ENCODE peak calls at places on chromosomes 13 and 19, in four cellular contexts. V is EH, A is HepG2, I is mesendoderm. Q is an unnamed sample.

GRCh38 chr13:32538234-32538620 is 368 bp downstream of the N4BP2L2 start:
- DNase-seq in V (peak; percentile 58), A (peak; percentile 76), I (no peak), Q (no peak)

GRCh38 chr19:4326837-4327251 is 11.8 kb downstream of the STAP2 start:
- DNase-seq in V (no peak), A (no peak), I (peak; percentile 76), Q (no peak)

GRCh38 chr19:45547965-45548609 is 36.5 kb downstream of the OPA3 start:
- DNase-seq in V (peak; percentile 91), A (no peak), I (peak; percentile 51), Q (no peak)

GRCh38 chr19:33879818-33880575 is 83.3 kb downstream of the KCTD15 start:
- DNase-seq in V (peak; percentile 72), A (no peak), I (no peak), Q (no peak)

GRCh38 chr13:46495647-46496046 is 57.3 kb upstream of the LRCH1 start:
- DNase-seq in V (peak; percentile 9), A (no peak), I (no peak), Q (no peak)

GRCh38 chr19:8192227-8192820 is 16.8 kb upstream of the CERS4 start:
- DNase-seq in V (no peak), A (no peak), I (peak; percentile 79), Q (no peak)

GRCh38 chr19:32265991-32266390 is 79.4 kb upstream of the ZNF507 start:
- DNase-seq in V (no peak), A (no peak), I (peak; percentile 63), Q (no peak)

GRCh38 chr13:28138756-28139470 is 568 bp downstream of the PAN3 start:
- DNase-seq in V (peak; percentile 93), A (peak; percentile 75), I (peak; percentile 96), Q (peak; percentile 78)

GRCh38 chr19:30442715-30443114 is 70.5 kb downstream of the ZNF536 start:
- DNase-seq in V (no peak), A (no peak), I (no peak), Q (no peak)

GRCh38 chr13:111336666-111337065 is 16.2 kb downstream of the TEX29 start:
- DNase-seq in V (no peak), A (no peak), I (no peak), Q (no peak)

GRCh38 chr13:101397742-101398141 is 18.6 kb downstream of the NALCN start:
- DNase-seq in V (peak; percentile 95), A (no peak), I (no peak), Q (no peak)

GRCh38 chr19:48443262-48443661 is 2.5 kb upstream of the GRWD1 start:
- DNase-seq in V (no peak), A (no peak), I (no peak), Q (no peak)

GRCh38 chr19:7783991-7784421 is 21.0 kb downstream of the CLEC4M start:
- DNase-seq in V (peak; percentile 12), A (peak; percentile 17), I (peak; percentile 32), Q (no peak)

GRCh38 chr19:52946322-52947310 is 16.1 kb downstream of the ZNF816 start:
- DNase-seq in V (peak; percentile 29), A (no peak), I (peak; percentile 95), Q (no peak)

GRCh38 chr19:42555801-42556200 is 27.5 kb upstream of the CEACAM1 start:
- DNase-seq in V (no peak), A (no peak), I (no peak), Q (no peak)

GRCh38 chr13:26502826-26503225 is 54.7 kb upstream of the WASF3 start:
- DNase-seq in V (peak; percentile 58), A (no peak), I (peak; percentile 78), Q (no peak)

GRCh38 chr13:66348745-66349720 is 881.1 kb downstream of the PCDH9 start:
- DNase-seq in V (no peak), A (no peak), I (no peak), Q (no peak)

GRCh38 chr13:91133941-91134772 is 213.3 kb upstream of the MIR17HG start:
- DNase-seq in V (peak; percentile 54), A (peak; percentile 63), I (peak; percentile 79), Q (peak; percentile 2)

GRCh38 chr19:33143897-33144405 is 12.0 kb downstream of the WDR88 start:
- DNase-seq in V (peak; percentile 63), A (peak; percentile 47), I (peak; percentile 63), Q (peak; percentile 41)

GRCh38 chr19:49594157-49595005 is 3.4 kb downstream of the PRR12 start:
- DNase-seq in V (no peak), A (no peak), I (no peak), Q (no peak)

GRCh38 chr19:1513492-1514294 is 874 bp upstream of the ADAMTSL5 start:
- DNase-seq in V (peak; percentile 63), A (no peak), I (peak; percentile 53), Q (peak; percentile 55)

GRCh38 chr19:4058696-4059492 is 7.8 kb downstream of the ZBTB7A start:
- DNase-seq in V (no peak), A (no peak), I (no peak), Q (no peak)

GRCh38 chr19:18785179-18786124 is 5.7 kb downstream of the COMP start:
- DNase-seq in V (peak; percentile 67), A (peak; percentile 65), I (peak; percentile 89), Q (peak; percentile 57)